ENCODE peak calls at places on chromosomes 6 and 20, in five cellular contexts. One of them, this sample, is unnamed.
A peak's percentile ranks its signal among the peaks of the same experiment; 100 is the strongest.

GRCh38 chr6:115896538-115897129 is 164.1 kb downstream of the FRK start:
- DNase-seq in uterus: no peak
- DNase-seq in neural progenitor cell: peak; percentile 62
- DNase-seq in fibroblast of lung: peak; percentile 60
- DNase-seq in OCI-LY7: peak; percentile 30
- DNase-seq in this sample: peak; percentile 68

GRCh38 chr6:34295721-34296120 is 46.9 kb upstream of the SMIM29 start:
- DNase-seq in uterus: no peak
- DNase-seq in OCI-LY7: peak; percentile 62
- DNase-seq in neural progenitor cell: no peak
- DNase-seq in fibroblast of lung: no peak
- DNase-seq in this sample: no peak

GRCh38 chr20:52746190-52746589 is 226.0 kb upstream of the TSHZ2 start:
- DNase-seq in OCI-LY7: no peak
- DNase-seq in neural progenitor cell: peak; percentile 50
- DNase-seq in uterus: no peak
- DNase-seq in fibroblast of lung: no peak
- DNase-seq in this sample: no peak

GRCh38 chr6:166286831-166287271 is 21.3 kb downstream of the PRR18 start:
- DNase-seq in neural progenitor cell: no peak
- DNase-seq in OCI-LY7: peak; percentile 94
- DNase-seq in uterus: no peak
- DNase-seq in fibroblast of lung: no peak
- DNase-seq in this sample: no peak

GRCh38 chr6:71138416-71138815 is 150.2 kb upstream of the OGFRL1 start:
- DNase-seq in neural progenitor cell: no peak
- DNase-seq in uterus: no peak
- DNase-seq in fibroblast of lung: no peak
- DNase-seq in OCI-LY7: no peak
- DNase-seq in this sample: peak; percentile 28

GRCh38 chr20:25540273-25540672 is 45.1 kb downstream of the NINL start:
- DNase-seq in uterus: no peak
- DNase-seq in fibroblast of lung: no peak
- DNase-seq in neural progenitor cell: peak; percentile 65
- DNase-seq in OCI-LY7: no peak
- DNase-seq in this sample: peak; percentile 20

GRCh38 chr6:41228088-41228487 is at the start of gene TREML4:
- DNase-seq in fibroblast of lung: no peak
- DNase-seq in OCI-LY7: no peak
- DNase-seq in neural progenitor cell: no peak
- DNase-seq in uterus: no peak
- DNase-seq in this sample: no peak

GRCh38 chr6:39870950-39871349 is 63.3 kb downstream of the MOCS1 start:
- DNase-seq in neural progenitor cell: no peak
- DNase-seq in OCI-LY7: no peak
- DNase-seq in uterus: no peak
- DNase-seq in fibroblast of lung: no peak
- DNase-seq in this sample: no peak

GRCh38 chr6:128630213-128630612 is 109.8 kb upstream of the PTPRK start:
- DNase-seq in uterus: no peak
- DNase-seq in fibroblast of lung: no peak
- DNase-seq in OCI-LY7: no peak
- DNase-seq in neural progenitor cell: no peak
- DNase-seq in this sample: no peak

GRCh38 chr6:27866370-27867050 is 45.7 kb downstream of the OR2B2 start:
- DNase-seq in uterus: no peak
- DNase-seq in neural progenitor cell: peak; percentile 60
- DNase-seq in fibroblast of lung: peak; percentile 83
- DNase-seq in OCI-LY7: peak; percentile 93
- DNase-seq in this sample: peak; percentile 87

GRCh38 chr6:27678449-27678848 is 205.5 kb upstream of the ZNF184 start:
- DNase-seq in neural progenitor cell: no peak
- DNase-seq in uterus: no peak
- DNase-seq in fibroblast of lung: no peak
- DNase-seq in OCI-LY7: no peak
- DNase-seq in this sample: no peak

GRCh38 chr6:18155864-18156396 is 708 bp downstream of the KDM1B start:
- DNase-seq in neural progenitor cell: peak; percentile 78
- DNase-seq in fibroblast of lung: peak; percentile 14
- DNase-seq in uterus: peak; percentile 38
- DNase-seq in OCI-LY7: peak; percentile 91
- DNase-seq in this sample: peak; percentile 35

GRCh38 chr6:166757226-166758135 is 130.4 kb upstream of the RPS6KA2 start:
- DNase-seq in uterus: no peak
- DNase-seq in fibroblast of lung: peak; percentile 65
- DNase-seq in OCI-LY7: no peak
- DNase-seq in neural progenitor cell: peak; percentile 51
- DNase-seq in this sample: peak; percentile 50

GRCh38 chr6:167578371-167578901 is 248.3 kb upstream of the AFDN start:
- DNase-seq in neural progenitor cell: no peak
- DNase-seq in fibroblast of lung: no peak
- DNase-seq in OCI-LY7: no peak
- DNase-seq in uterus: no peak
- DNase-seq in this sample: no peak

GRCh38 chr6:135044639-135045038 is 10.0 kb downstream of the HBS1L start:
- DNase-seq in fibroblast of lung: no peak
- DNase-seq in neural progenitor cell: no peak
- DNase-seq in uterus: no peak
- DNase-seq in OCI-LY7: peak; percentile 26
- DNase-seq in this sample: no peak

DNA sequence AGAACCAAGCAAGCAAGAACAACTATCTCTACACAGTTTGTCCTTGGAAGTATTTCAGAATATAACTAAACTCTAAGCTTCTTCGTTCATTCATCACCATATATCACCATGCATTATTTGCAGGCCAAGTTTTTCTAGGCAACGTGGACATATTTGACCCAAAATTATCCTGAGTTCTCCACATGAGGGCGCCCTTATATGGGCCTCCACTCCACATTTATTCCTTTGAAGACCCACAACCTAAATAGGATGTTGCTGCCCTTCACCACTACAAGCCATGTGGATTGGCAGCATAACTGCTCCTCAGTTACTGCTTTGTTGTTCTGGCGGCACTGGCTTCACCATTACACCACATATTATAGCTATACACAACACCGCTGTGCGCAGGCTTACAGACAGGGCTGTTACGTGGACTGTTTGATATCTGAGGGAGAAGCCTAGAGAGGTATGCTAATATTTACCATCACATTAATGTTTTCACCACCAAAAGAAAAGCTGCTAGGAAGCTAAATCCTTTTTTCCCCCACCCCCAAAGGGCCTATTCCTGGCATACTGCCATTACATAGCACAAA is 411.8 kb downstream of the C6orf118 start:
- DNase-seq in neural progenitor cell: no peak
- DNase-seq in uterus: no peak
- DNase-seq in fibroblast of lung: no peak
- DNase-seq in OCI-LY7: peak; percentile 1
- DNase-seq in this sample: no peak
- TF ChIP-seq CTCF in neural progenitor cell: peak; percentile 50
- TF ChIP-seq CTCF in uterus: no peak
- TF ChIP-seq CTCF in fibroblast of lung: no peak
- TF ChIP-seq CTCF in OCI-LY7: peak; percentile 58
- TF ChIP-seq CTCF in this sample: no peak

GRCh38 chr20:63042448-63043071 is 35.8 kb upstream of the BHLHE23 start:
- DNase-seq in uterus: no peak
- DNase-seq in OCI-LY7: no peak
- DNase-seq in neural progenitor cell: no peak
- DNase-seq in fibroblast of lung: no peak
- DNase-seq in this sample: no peak
- H3K4me3 ChIP-seq in uterus: no peak overlapping the region
- H3K4me3 ChIP-seq in OCI-LY7: no peak overlapping the region
- H3K4me3 ChIP-seq in neural progenitor cell: no peak overlapping the region
- H3K4me3 ChIP-seq in fibroblast of lung: no peak overlapping the region
- H3K4me3 ChIP-seq in this sample: no peak overlapping the region

DNA sequence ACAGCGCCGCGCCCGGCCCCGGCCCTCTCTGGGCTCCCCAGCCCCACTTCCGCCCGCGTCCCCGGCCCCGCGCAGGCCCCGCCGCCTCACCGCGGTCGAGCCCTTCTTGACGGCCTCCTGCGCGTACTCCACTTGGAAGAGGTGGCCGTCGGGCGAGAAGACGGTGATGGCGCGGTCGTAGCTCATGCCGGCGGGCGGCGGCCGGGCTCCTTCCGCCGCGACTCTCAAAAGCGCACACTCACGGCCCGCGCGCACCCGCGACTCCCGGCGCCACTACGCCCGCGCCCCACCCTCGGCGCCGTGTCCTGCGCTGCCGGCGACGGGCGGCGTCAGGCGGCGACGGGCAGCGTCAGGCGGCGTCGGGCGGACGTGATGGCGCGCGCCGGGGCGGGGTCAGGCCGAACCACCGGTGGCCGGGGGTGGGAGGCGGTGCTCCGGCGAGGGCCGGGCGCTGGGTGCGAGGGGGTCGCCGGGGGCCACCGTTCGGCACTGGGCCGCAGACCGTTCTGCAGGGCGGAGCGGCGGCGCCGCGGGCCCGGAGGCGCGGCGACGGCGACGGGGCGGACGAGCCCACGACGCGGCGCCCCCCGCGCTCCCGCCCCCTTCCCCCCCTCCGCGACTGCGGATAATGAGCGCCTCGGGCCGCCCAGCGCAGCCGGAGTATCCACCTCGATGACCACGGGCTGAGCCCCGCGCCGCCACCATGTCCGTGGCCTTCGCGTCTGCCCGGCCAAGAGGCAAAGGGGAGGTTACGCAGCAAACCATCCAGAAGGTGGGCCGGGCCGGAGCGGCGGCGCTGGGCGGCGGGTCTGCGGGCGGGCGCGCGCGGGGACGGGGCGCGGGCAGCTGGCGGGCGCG is at the start of the genes PSMA7 and SS18L1:
- DNase-seq in neural progenitor cell: peak; percentile 94
- DNase-seq in fibroblast of lung: peak; percentile 84
- DNase-seq in OCI-LY7: peak; percentile 93
- DNase-seq in uterus: peak; percentile 83
- DNase-seq in this sample: peak; percentile 79
- TF ChIP-seq CTCF in neural progenitor cell: no peak
- TF ChIP-seq CTCF in fibroblast of lung: no peak
- TF ChIP-seq CTCF in OCI-LY7: no peak
- TF ChIP-seq CTCF in uterus: peak; percentile 9
- TF ChIP-seq CTCF in this sample: no peak

DNA sequence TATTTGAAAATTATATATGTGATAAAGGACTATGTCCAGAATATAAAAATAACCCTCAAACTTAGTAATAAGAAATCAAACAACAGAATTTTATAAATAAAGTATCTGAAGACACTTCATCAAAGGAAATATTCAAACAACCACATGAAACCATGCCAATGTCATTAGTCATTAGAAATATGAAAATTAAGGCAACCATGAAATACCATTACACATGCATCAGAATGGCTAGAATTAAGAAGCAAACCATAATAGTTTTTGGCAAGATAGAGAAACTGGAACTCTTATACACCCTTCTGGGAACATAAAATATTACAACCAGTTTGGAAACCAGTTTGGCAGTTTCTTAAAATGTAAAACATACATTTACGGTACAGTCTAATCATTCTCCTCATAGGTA is 137.2 kb upstream of the ADGRB3 start:
- DNase-seq in neural progenitor cell: no peak
- DNase-seq in uterus: no peak
- DNase-seq in OCI-LY7: no peak
- DNase-seq in fibroblast of lung: peak; percentile 70
- DNase-seq in this sample: peak; percentile 34
- H3K4me3 ChIP-seq in neural progenitor cell: no peak overlapping the region
- H3K4me3 ChIP-seq in uterus: no peak overlapping the region
- H3K4me3 ChIP-seq in OCI-LY7: no peak overlapping the region
- H3K4me3 ChIP-seq in fibroblast of lung: no peak overlapping the region
- H3K4me3 ChIP-seq in this sample: no peak overlapping the region

DNA sequence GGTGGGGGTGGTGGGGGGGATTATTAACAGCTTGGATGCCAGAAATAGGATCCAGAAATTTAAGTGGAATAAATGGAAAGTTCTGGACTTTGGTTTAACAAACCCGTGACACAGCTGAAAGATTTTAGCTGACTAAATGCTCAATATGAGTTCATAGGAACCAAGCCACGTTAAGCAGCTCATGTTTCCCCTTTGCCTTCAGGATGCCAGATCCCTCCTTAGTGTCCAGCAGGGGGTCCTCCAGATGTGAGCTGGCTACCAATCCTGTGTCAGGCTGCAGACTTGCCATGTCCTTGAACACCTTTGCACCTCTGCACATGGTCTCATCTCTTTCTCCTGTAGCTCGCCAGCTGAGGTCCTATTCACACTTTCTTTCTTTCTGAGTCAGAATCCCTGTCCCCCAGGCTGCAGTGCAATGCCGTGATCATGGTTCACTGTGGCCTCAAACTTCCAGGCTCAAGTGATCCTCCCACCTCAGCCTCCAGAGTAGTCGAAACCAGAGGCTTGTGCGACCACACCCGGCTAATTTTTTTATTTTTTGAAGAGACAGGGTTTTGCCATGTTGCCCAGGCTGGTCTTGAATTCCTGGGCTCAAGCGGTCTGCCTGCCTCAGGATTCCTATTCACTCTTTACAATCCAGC is 133.3 kb upstream of the ARMC2 start:
- DNase-seq in uterus: no peak
- DNase-seq in neural progenitor cell: no peak
- DNase-seq in OCI-LY7: no peak
- DNase-seq in fibroblast of lung: peak; percentile 58
- DNase-seq in this sample: no peak
- TF ChIP-seq CTCF in uterus: no peak
- TF ChIP-seq CTCF in neural progenitor cell: no peak
- TF ChIP-seq CTCF in OCI-LY7: no peak
- TF ChIP-seq CTCF in fibroblast of lung: peak; percentile 13
- TF ChIP-seq CTCF in this sample: no peak

GRCh38 chr20:19799325-19799724 is 41.3 kb downstream of the RIN2 start:
- DNase-seq in uterus: no peak
- DNase-seq in OCI-LY7: no peak
- DNase-seq in fibroblast of lung: no peak
- DNase-seq in neural progenitor cell: no peak
- DNase-seq in this sample: no peak
- H3K4me3 ChIP-seq in uterus: no peak overlapping the region
- H3K4me3 ChIP-seq in OCI-LY7: no peak overlapping the region
- H3K4me3 ChIP-seq in fibroblast of lung: no peak overlapping the region
- H3K4me3 ChIP-seq in neural progenitor cell: no peak overlapping the region
- H3K4me3 ChIP-seq in this sample: no peak overlapping the region